ENCODE peak calls at places on chromosome 19, in five cellular contexts. C, J, G, T and F are unnamed samples.

GRCh38 chr19:50741179-50741933 is 18.2 kb downstream of the CLEC11A start:
- DNase-seq in C (no peak), J (no peak), G (no peak), T (no peak), F (no peak)

GRCh38 chr19:2582984-2583956 is 107.3 kb downstream of the GADD45B start:
- DNase-seq in C (no peak), J (no peak), G (no peak), T (peak), F (no peak)

GRCh38 chr19:2051771-2052704 is 994 bp upstream of the MKNK2 start:
- DNase-seq in C (peak), J (no peak), G (peak), T (no peak), F (no peak)

GRCh38 chr19:41332000-41332399 is 21.7 kb downstream of the TGFB1 start:
- DNase-seq in C (no peak), J (no peak), G (no peak), T (no peak), F (no peak)

GRCh38 chr19:12937243-12938053 is 961 bp upstream of the CALR start:
- DNase-seq in C (peak), J (peak), G (no peak), T (peak), F (peak)

GRCh38 chr19:29429581-29429980 is 96.2 kb upstream of the VSTM2B start:
- DNase-seq in C (no peak), J (no peak), G (no peak), T (no peak), F (no peak)

GRCh38 chr19:18491995-18492953 is 29.6 kb downstream of the ELL start:
- DNase-seq in C (no peak), J (no peak), G (no peak), T (no peak), F (no peak)

GRCh38 chr19:7641288-7642276 is 4.7 kb downstream of the STXBP2 start:
- DNase-seq in C (no peak), J (peak), G (no peak), T (peak), F (no peak)

GRCh38 chr19:56155124-56155687 is 14.1 kb downstream of the ZNF444 start:
- DNase-seq in C (no peak), J (peak), G (no peak), T (peak), F (peak)

GRCh38 chr19:55341191-55342043 is 1.7 kb downstream of the KMT5C start:
- DNase-seq in C (peak), J (peak), G (peak), T (peak), F (peak)

GRCh38 chr19:1063909-1064660 is 2.9 kb upstream of the ARHGAP45 start:
- DNase-seq in C (no peak), J (peak), G (no peak), T (no peak), F (no peak)